ENCODE peak calls at places on chromosomes 6 and 20, in six cellular contexts. E, X, C, P, I and V are unnamed samples.

GRCh38 chr6:46969206-46969605 is 47.5 kb upstream of the ADGRF5 start:
- DNase-seq in E (no peak), X (no peak), C (no peak), P (no peak), I (no peak), V (no peak)

GRCh38 chr6:106223300-106223930 is 102.1 kb downstream of the ATG5 start:
- DNase-seq in E (peak; percentile 83), X (peak; percentile 27), C (peak; percentile 63), P (peak; percentile 16), I (peak; percentile 11), V (peak; percentile 17)

GRCh38 chr20:52601295-52601971 is 370.7 kb upstream of the TSHZ2 start:
- DNase-seq in E (no peak), X (no peak), C (no peak), P (no peak), I (no peak), V (no peak)

GRCh38 chr6:33856655-33857054 is 52.9 kb upstream of the MLN start:
- DNase-seq in E (no peak), X (no peak), C (peak; percentile 63), P (peak; percentile 88), I (no peak), V (no peak)

GRCh38 chr6:110939429-110939828 is 19.1 kb upstream of the GTF3C6 start:
- DNase-seq in E (no peak), X (no peak), C (no peak), P (peak; percentile 71), I (no peak), V (no peak)

GRCh38 chr6:10610289-10610688 is 84.1 kb downstream of the C6orf52 start:
- DNase-seq in E (peak; percentile 1), X (no peak), C (no peak), P (no peak), I (no peak), V (no peak)

GRCh38 chr20:62088258-62089127 is 22.8 kb upstream of the TAF4 start:
- DNase-seq in E (peak; percentile 95), X (no peak), C (no peak), P (no peak), I (no peak), V (no peak)

GRCh38 chr20:39660251-39660650 is 698.1 kb downstream of the DHX35 start:
- DNase-seq in E (peak; percentile 58), X (no peak), C (no peak), P (no peak), I (no peak), V (no peak)

GRCh38 chr20:63003546-63003945 is 3.2 kb downstream of the BHLHE23 start:
- DNase-seq in E (no peak), X (no peak), C (peak; percentile 3), P (no peak), I (no peak), V (no peak)

GRCh38 chr6:165986647-165987482 is 180.8 kb downstream of the TBXT start:
- DNase-seq in E (peak; percentile 50), X (peak; percentile 58), C (peak; percentile 62), P (no peak), I (no peak), V (peak; percentile 69)

GRCh38 chr6:117265425-117266266 is at the start of gene VGLL2:
- DNase-seq in E (peak; percentile 77), X (peak; percentile 85), C (peak; percentile 60), P (no peak), I (no peak), V (peak; percentile 87)

GRCh38 chr20:63183422-63184146 is 32.3 kb downstream of the YTHDF1 start:
- DNase-seq in E (peak; percentile 53), X (peak; percentile 78), C (peak; percentile 8), P (peak; percentile 13), I (no peak), V (peak; percentile 65)

GRCh38 chr20:61218886-61219480 is 33.1 kb upstream of the CDH4 start:
- DNase-seq in E (peak; percentile 63), X (no peak), C (no peak), P (no peak), I (no peak), V (no peak)

GRCh38 chr6:24925661-24926060 is 10.1 kb downstream of the RIPOR2 start:
- DNase-seq in E (no peak), X (no peak), C (no peak), P (no peak), I (no peak), V (no peak)

GRCh38 chr6:16718301-16718700 is 43.0 kb downstream of the ATXN1 start:
- DNase-seq in E (no peak), X (no peak), C (no peak), P (no peak), I (no peak), V (no peak)

GRCh38 chr6:454148-454991 is 62.8 kb downstream of the IRF4 start:
- DNase-seq in E (no peak), X (no peak), C (no peak), P (no peak), I (no peak), V (no peak)

GRCh38 chr20:44211177-44212039 is 837 bp upstream of the OSER1 start:
- DNase-seq in E (peak; percentile 80), X (no peak), C (peak; percentile 58), P (no peak), I (no peak), V (peak; percentile 40)

GRCh38 chr20:57594092-57594911 is 25.9 kb downstream of the ZBP1 start:
- DNase-seq in E (peak; percentile 47), X (peak; percentile 74), C (peak; percentile 82), P (no peak), I (no peak), V (peak; percentile 92)

GRCh38 chr6:166904101-166904746 is 52.1 kb downstream of the RNASET2 start:
- DNase-seq in E (no peak), X (peak; percentile 8), C (no peak), P (no peak), I (no peak), V (peak; percentile 59)

GRCh38 chr6:115733426-115733825 is 327.3 kb downstream of the FRK start:
- DNase-seq in E (no peak), X (no peak), C (no peak), P (no peak), I (no peak), V (no peak)

GRCh38 chr6:111662794-111663231 is 57.1 kb upstream of the TRAF3IP2 start:
- DNase-seq in E (peak; percentile 44), X (no peak), C (peak; percentile 55), P (peak; percentile 18), I (no peak), V (no peak)

GRCh38 chr6:123733180-123733579 is 70.5 kb upstream of the NKAIN2 start:
- DNase-seq in E (no peak), X (no peak), C (no peak), P (no peak), I (no peak), V (no peak)

GRCh38 chr6:104322849-104323248 is 536.9 kb downstream of the HACE1 start:
- DNase-seq in E (no peak), X (no peak), C (no peak), P (no peak), I (no peak), V (peak; percentile 25)

GRCh38 chr6:159473435-159473834 is 219.6 kb downstream of the SOD2 start:
- DNase-seq in E (no peak), X (no peak), C (no peak), P (no peak), I (no peak), V (no peak)

GRCh38 chr6:160974304-160974771 is 17.2 kb upstream of the MAP3K4 start:
- DNase-seq in E (peak; percentile 99), X (no peak), C (peak; percentile 87), P (no peak), I (no peak), V (no peak)

GRCh38 chr6:130026859-130027258 is 8.5 kb downstream of the L3MBTL3 start:
- DNase-seq in E (peak; percentile 56), X (no peak), C (no peak), P (no peak), I (no peak), V (no peak)

GRCh38 chr6:43773050-43773956 is 3.3 kb downstream of the VEGFA start:
- DNase-seq in E (peak; percentile 80), X (peak; percentile 75), C (peak; percentile 80), P (peak; percentile 56), I (no peak), V (peak; percentile 25)

GRCh38 chr6:13711384-13711725 is 280 bp downstream of the RANBP9 start:
- DNase-seq in E (no peak), X (no peak), C (no peak), P (no peak), I (no peak), V (peak; percentile 52)

GRCh38 chr6:24910850-24911712 is 24.7 kb downstream of the RIPOR2 start:
- DNase-seq in E (peak; percentile 77), X (peak; percentile 63), C (peak; percentile 84), P (no peak), I (peak; percentile 40), V (peak; percentile 88)

GRCh38 chr6:4470698-4471210 is 305.4 kb upstream of the CDYL start:
- DNase-seq in E (no peak), X (no peak), C (no peak), P (no peak), I (no peak), V (no peak)

GRCh38 chr20:14780508-14780907 is 443.1 kb upstream of the FLRT3 start:
- DNase-seq in E (peak; percentile 38), X (no peak), C (no peak), P (no peak), I (no peak), V (no peak)

GRCh38 chr6:75349262-75349984 is 64.8 kb upstream of the TMEM30A start:
- DNase-seq in E (peak; percentile 36), X (peak; percentile 61), C (peak; percentile 68), P (no peak), I (no peak), V (peak; percentile 75)